ENCODE peak calls at places on chromosomes 4 and X, in five cellular contexts. P is GM23248, I is stomach, N is fibroblast of lung, E is BJ. G is an unnamed sample.

GRCh38 chr4:19776929-19777328 is 474.8 kb upstream of the SLIT2 start:
- DNase-seq in P (peak; percentile 39), I (no peak), N (peak; percentile 47), E (no peak), G (no peak)

GRCh38 chr4:35229021-35229420 is 1015.3 kb downstream of the ARAP2 start:
- DNase-seq in P (no peak), I (no peak), N (no peak), E (no peak), G (no peak)

GRCh38 chrX:148501121-148502066 is 977 bp downstream of the AFF2 start:
- DNase-seq in P (no peak), I (no peak), N (no peak), E (no peak), G (no peak)

GRCh38 chrX:96430756-96431455 is 253.7 kb upstream of the DIAPH2 start:
- DNase-seq in P (no peak), I (no peak), N (no peak), E (no peak), G (no peak)

GRCh38 chr4:23966720-23967119 is 76.9 kb upstream of the PPARGC1A start:
- DNase-seq in P (no peak), I (no peak), N (no peak), E (no peak), G (no peak)

GRCh38 chrX:151902813-151903591 is 9.7 kb upstream of the MAGEA4 start:
- DNase-seq in P (peak; percentile 90), I (no peak), N (peak; percentile 93), E (peak; percentile 74), G (no peak)

GRCh38 chr4:118736867-118737266 is 51.7 kb downstream of the METTL14 start:
- DNase-seq in P (no peak), I (no peak), N (no peak), E (no peak), G (no peak)

GRCh38 chr4:101155859-101156430 is 191.4 kb downstream of the PPP3CA start:
- DNase-seq in P (no peak), I (no peak), N (no peak), E (no peak), G (no peak)

GRCh38 chr4:184978211-184978610 is 40.1 kb upstream of the HELT start:
- DNase-seq in P (peak; percentile 6), I (peak; percentile 58), N (no peak), E (no peak), G (no peak)

GRCh38 chr4:14924080-14924916 is 78.0 kb upstream of the CPEB2 start:
- DNase-seq in P (no peak), I (no peak), N (no peak), E (no peak), G (no peak)

GRCh38 chr4:77159798-77160197 is 2.8 kb downstream of the CCNG2 start:
- DNase-seq in P (no peak), I (no peak), N (no peak), E (no peak), G (no peak)

GRCh38 chrX:3461824-3462508 is 115.5 kb upstream of the MXRA5 start:
- DNase-seq in P (peak; percentile 41), I (no peak), N (no peak), E (no peak), G (peak; percentile 31)

GRCh38 chr4:21507439-21507838 is 441.1 kb downstream of the KCNIP4 start:
- DNase-seq in P (peak; percentile 40), I (no peak), N (peak; percentile 6), E (no peak), G (no peak)

GRCh38 chr4:99875073-99875472 is 19.2 kb downstream of the LAMTOR3 start:
- DNase-seq in P (no peak), I (no peak), N (no peak), E (no peak), G (no peak)

GRCh38 chrX:30618160-30618765 is 35.0 kb upstream of the GK start:
- DNase-seq in P (peak; percentile 9), I (no peak), N (no peak), E (no peak), G (no peak)

GRCh38 chrX:103404225-103405008 is 28.1 kb downstream of the BEX3 start:
- DNase-seq in P (peak; percentile 86), I (peak; percentile 63), N (peak; percentile 88), E (peak; percentile 33), G (peak; percentile 62)

GRCh38 chrX:70030242-70030823 is 19.4 kb downstream of the AWAT2 start:
- DNase-seq in P (peak; percentile 71), I (peak; percentile 43), N (peak; percentile 9), E (no peak), G (no peak)

GRCh38 chrX:47232803-47233332 is at the start of gene USP11:
- DNase-seq in P (peak; percentile 57), I (peak; percentile 38), N (peak; percentile 42), E (no peak), G (peak; percentile 29)

GRCh38 chrX:107273795-107274194 is 67.4 kb downstream of the DNAAF6 start:
- DNase-seq in P (no peak), I (no peak), N (no peak), E (no peak), G (no peak)

GRCh38 chr4:123200417-123200945 is 196.1 kb upstream of the SPRY1 start:
- DNase-seq in P (no peak), I (no peak), N (peak; percentile 11), E (no peak), G (no peak)

GRCh38 chrX:104136241-104137019 is 20.4 kb downstream of the SLC25A53 start:
- DNase-seq in P (peak; percentile 88), I (peak; percentile 72), N (peak; percentile 83), E (no peak), G (no peak)

GRCh38 chr4:118112117-118112516 is 77.8 kb downstream of the NDST3 start:
- DNase-seq in P (no peak), I (no peak), N (no peak), E (no peak), G (no peak)

GRCh38 chr4:98994474-98995182 is 893 bp upstream of the METAP1 start:
- DNase-seq in P (peak; percentile 55), I (no peak), N (peak; percentile 19), E (no peak), G (no peak)

GRCh38 chr4:25368315-25368714 is 8.7 kb upstream of the ANAPC4 start:
- DNase-seq in P (no peak), I (no peak), N (no peak), E (no peak), G (no peak)

GRCh38 chrX:118286066-118286758 is 59.7 kb upstream of the WDR44 start:
- DNase-seq in P (no peak), I (no peak), N (peak; percentile 48), E (no peak), G (no peak)

GRCh38 chr4:54063737-54064316 is 578 bp downstream of the CHIC2 start:
- DNase-seq in P (peak; percentile 49), I (peak; percentile 39), N (peak; percentile 36), E (no peak), G (no peak)

GRCh38 chr4:71550220-71551190 is 211.7 kb downstream of the SLC4A4 start:
- DNase-seq in P (peak; percentile 48), I (no peak), N (peak; percentile 80), E (no peak), G (no peak)

GRCh38 chr4:162274354-162274753 is 110.6 kb upstream of the FSTL5 start:
- DNase-seq in P (no peak), I (peak; percentile 43), N (peak; percentile 4), E (no peak), G (peak; percentile 16)

GRCh38 chrX:139759637-139760036 is 51.7 kb upstream of the MCF2 start:
- DNase-seq in P (peak; percentile 38), I (no peak), N (peak; percentile 14), E (no peak), G (no peak)

GRCh38 chr4:53591372-53591892 is at the start of gene LNX1:
- DNase-seq in P (no peak), I (peak; percentile 96), N (no peak), E (no peak), G (no peak)

GRCh38 chr4:163688856-163689255 is 194.4 kb downstream of the TMA16 start:
- DNase-seq in P (no peak), I (no peak), N (no peak), E (no peak), G (no peak)
- H3K4me3 ChIP-seq in P (no peak overlapping the region), I (no peak overlapping the region), N (no peak overlapping the region), E (no peak overlapping the region), G (no peak overlapping the region)

GRCh38 chrX:102129473-102129872 is 4.0 kb downstream of the TCEAL2 start:
- DNase-seq in P (peak; percentile 24), I (no peak), N (no peak), E (no peak), G (no peak)

DNA sequence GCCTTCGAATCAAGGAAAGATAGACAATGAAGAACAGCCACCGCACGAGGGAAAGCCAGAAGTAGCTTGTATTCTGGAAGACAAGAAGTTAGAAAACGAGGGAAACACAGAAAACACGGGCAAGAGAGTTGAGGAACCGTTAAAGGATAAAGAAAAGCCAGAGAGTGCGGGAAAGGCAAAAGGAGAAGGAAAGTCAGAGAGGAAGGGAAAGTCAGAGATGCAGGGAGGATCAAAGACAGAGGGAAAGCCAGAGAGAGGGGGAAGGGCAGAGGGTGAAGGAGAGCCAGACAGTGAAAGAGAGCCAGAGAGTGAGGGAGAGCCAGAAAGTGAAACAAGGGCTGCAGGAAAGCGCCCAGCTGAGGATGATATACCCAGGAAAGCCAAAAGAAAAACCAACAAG is 1.4 kb downstream of the TCEAL2 start:
- DNase-seq in P (no peak), I (no peak), N (no peak), E (no peak), G (no peak)
- H3K4me3 ChIP-seq in P (no peak overlapping the region), I (no peak overlapping the region), N (no peak overlapping the region), E (no peak overlapping the region), G (no peak overlapping the region)

DNA sequence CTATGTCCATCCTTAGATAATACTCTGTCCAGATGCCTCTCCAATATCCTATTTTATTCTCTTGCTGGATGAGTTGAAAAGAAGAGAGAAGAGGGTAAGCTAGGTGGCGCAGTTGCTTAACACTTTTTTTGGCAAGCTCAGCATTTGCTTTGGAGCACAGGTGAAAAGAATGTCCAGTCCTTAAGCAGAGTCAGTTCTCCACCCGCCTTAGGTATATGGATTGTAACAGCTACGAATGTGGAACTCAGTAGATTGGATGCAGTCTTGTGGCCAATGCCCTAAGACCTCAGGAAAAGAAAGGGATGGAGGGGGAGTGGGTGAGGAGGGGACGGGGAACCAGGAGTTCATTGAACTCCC is 208.4 kb downstream of the NWD2 start:
- DNase-seq in P (peak; percentile 70), I (peak; percentile 78), N (peak; percentile 70), E (no peak), G (peak; percentile 27)
- H3K4me3 ChIP-seq in P (peak overlapping the region; percentile 60), I (peak overlapping the region; percentile 51), N (no peak overlapping the region), E (no peak overlapping the region), G (no peak overlapping the region)

GRCh38 chrX:124502599-124502998 is 156.2 kb downstream of the SH2D1A start:
- DNase-seq in P (no peak), I (no peak), N (no peak), E (no peak), G (no peak)

GRCh38 chrX:124502144-124502543 is 155.8 kb downstream of the SH2D1A start:
- DNase-seq in P (no peak), I (no peak), N (no peak), E (no peak), G (no peak)

GRCh38 chrX:124504106-124504983 is 158.0 kb downstream of the SH2D1A start:
- DNase-seq in P (no peak), I (no peak), N (no peak), E (no peak), G (peak; percentile 12)

GRCh38 chrX:124497386-124497785 is 151.0 kb downstream of the SH2D1A start:
- DNase-seq in P (no peak), I (no peak), N (no peak), E (no peak), G (no peak)

DNA sequence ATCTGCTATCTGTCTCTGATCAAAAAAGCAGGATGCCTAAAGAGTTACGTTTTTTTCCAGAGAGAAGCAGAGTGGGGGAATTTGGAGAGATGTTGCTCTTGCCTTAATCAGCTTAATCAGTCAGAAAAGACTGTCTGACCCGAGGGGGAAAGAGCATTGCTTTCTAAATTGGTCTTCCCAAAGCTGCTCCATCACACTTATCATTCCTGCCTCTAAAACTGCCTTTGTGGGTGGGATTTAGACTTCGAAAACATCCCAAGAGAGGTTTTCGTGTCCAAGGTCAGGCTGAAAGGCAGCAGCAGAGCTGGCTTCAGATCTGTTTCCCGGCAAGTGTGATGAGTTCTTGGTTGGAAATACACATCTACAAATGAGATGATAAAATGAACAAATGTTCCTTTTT is 155.2 kb downstream of the SH2D1A start:
- DNase-seq in P (no peak), I (no peak), N (no peak), E (no peak), G (no peak)
- H3K4me3 ChIP-seq in P (no peak overlapping the region), I (no peak overlapping the region), N (no peak overlapping the region), E (no peak overlapping the region), G (no peak overlapping the region)

G was measured in GM12864.